ENCODE peak calls at places on chromosomes 3 and 15, in four cellular contexts. One of them, this sample, is unnamed.

GRCh38 chr3:4988815-4989648 is 9.8 kb downstream of the BHLHE40 start:
- DNase-seq in bronchial epithelial cell: no peak
- DNase-seq in GM23338: no peak
- DNase-seq in sigmoid colon: peak; percentile 82
- DNase-seq in this sample: no peak

GRCh38 chr15:88454231-88454630 is 13.0 kb downstream of the MRPL46 start:
- DNase-seq in bronchial epithelial cell: peak; percentile 25
- DNase-seq in GM23338: no peak
- DNase-seq in sigmoid colon: no peak
- DNase-seq in this sample: no peak

GRCh38 chr15:84942456-84942855 is 39.2 kb upstream of the PDE8A start:
- DNase-seq in bronchial epithelial cell: no peak
- DNase-seq in GM23338: no peak
- DNase-seq in sigmoid colon: peak; percentile 39
- DNase-seq in this sample: no peak

GRCh38 chr15:68364028-68364659 is 67.8 kb downstream of the ITGA11 start:
- DNase-seq in bronchial epithelial cell: no peak
- DNase-seq in GM23338: no peak
- DNase-seq in sigmoid colon: no peak
- DNase-seq in this sample: no peak

GRCh38 chr3:98817546-98817945 is 54.4 kb downstream of the ST3GAL6 start:
- DNase-seq in bronchial epithelial cell: peak; percentile 63
- DNase-seq in GM23338: peak; percentile 76
- DNase-seq in sigmoid colon: no peak
- DNase-seq in this sample: no peak

GRCh38 chr3:149989307-149989706 is 18.6 kb upstream of the PFN2 start:
- DNase-seq in bronchial epithelial cell: no peak
- DNase-seq in GM23338: no peak
- DNase-seq in sigmoid colon: no peak
- DNase-seq in this sample: no peak

GRCh38 chr3:186722457-186722856 is 5.3 kb downstream of the KNG1 start:
- DNase-seq in bronchial epithelial cell: peak; percentile 30
- DNase-seq in GM23338: peak; percentile 63
- DNase-seq in sigmoid colon: no peak
- DNase-seq in this sample: no peak

GRCh38 chr3:73045391-73045790 is 16.1 kb upstream of the EBLN2 start:
- DNase-seq in bronchial epithelial cell: peak; percentile 27
- DNase-seq in GM23338: no peak
- DNase-seq in sigmoid colon: no peak
- DNase-seq in this sample: no peak

GRCh38 chr15:99736702-99737101 is 3.5 kb upstream of the LYSMD4 start:
- DNase-seq in bronchial epithelial cell: no peak
- DNase-seq in GM23338: no peak
- DNase-seq in sigmoid colon: no peak
- DNase-seq in this sample: no peak

GRCh38 chr15:64112904-64113303 is 17.1 kb downstream of the SNX1 start:
- DNase-seq in bronchial epithelial cell: no peak
- DNase-seq in GM23338: no peak
- DNase-seq in sigmoid colon: no peak
- DNase-seq in this sample: no peak
- TF ChIP-seq CTCF in bronchial epithelial cell: no peak
- TF ChIP-seq CTCF in GM23338: no peak
- TF ChIP-seq CTCF in sigmoid colon: no peak
- TF ChIP-seq CTCF in this sample: no peak

GRCh38 chr15:90857337-90857736 is 11.1 kb upstream of the FURIN start:
- DNase-seq in bronchial epithelial cell: no peak
- DNase-seq in GM23338: no peak
- DNase-seq in sigmoid colon: no peak
- DNase-seq in this sample: no peak

GRCh38 chr15:90860450-90860849 is 7.9 kb upstream of the FURIN start:
- DNase-seq in bronchial epithelial cell: no peak
- DNase-seq in GM23338: no peak
- DNase-seq in sigmoid colon: no peak
- DNase-seq in this sample: no peak

GRCh38 chr15:90857883-90858443 is 10.4 kb upstream of the FURIN start:
- DNase-seq in bronchial epithelial cell: no peak
- DNase-seq in GM23338: no peak
- DNase-seq in sigmoid colon: no peak
- DNase-seq in this sample: no peak

GRCh38 chr15:90860942-90861675 is 7.3 kb upstream of the FURIN start:
- DNase-seq in bronchial epithelial cell: peak; percentile 64
- DNase-seq in GM23338: no peak
- DNase-seq in sigmoid colon: no peak
- DNase-seq in this sample: no peak

DNA sequence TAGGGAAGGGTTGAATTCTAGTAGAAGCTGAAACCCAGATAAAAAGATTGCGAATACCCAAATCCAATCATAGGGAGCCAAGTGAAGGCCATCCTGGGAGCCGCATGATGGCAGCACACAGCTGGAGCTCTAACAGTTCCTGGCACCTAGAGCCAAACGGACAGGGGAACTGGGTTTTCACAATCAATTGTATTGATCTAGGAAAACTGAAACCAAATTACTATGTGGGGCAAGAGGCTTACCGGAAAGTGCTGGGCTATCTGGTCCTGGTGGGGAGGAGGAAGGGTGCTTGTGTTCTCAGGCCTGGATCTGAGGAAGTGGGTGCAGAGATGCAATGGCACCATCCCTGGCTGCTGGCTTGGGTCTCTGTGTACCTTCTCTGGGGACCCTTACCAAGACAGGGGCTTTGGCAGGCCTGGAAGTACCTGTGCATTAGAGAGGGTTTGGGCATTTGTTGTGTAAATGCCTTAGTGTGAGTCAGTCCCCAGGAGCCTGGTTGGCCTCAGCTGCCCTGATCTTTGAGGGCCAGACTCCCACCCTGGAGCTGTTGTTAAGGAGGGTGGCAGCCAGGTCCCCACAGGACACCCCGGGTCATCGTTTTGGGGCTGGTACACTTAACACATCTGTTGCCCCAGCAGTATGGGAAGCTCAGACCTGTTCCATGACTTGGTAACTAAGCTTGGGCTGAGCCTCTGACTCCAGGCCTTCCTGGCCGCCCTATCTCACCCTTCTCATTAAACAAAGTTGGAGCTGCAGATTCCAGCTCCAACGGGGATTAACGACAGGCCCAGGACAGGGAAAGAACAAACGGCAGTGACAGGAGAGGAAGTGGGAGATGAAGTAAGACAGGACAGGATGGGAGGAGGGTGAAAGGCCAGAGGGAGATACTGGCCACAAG is 8.9 kb upstream of the FURIN start:
- DNase-seq in bronchial epithelial cell: no peak
- DNase-seq in GM23338: peak; percentile 47
- DNase-seq in sigmoid colon: no peak
- DNase-seq in this sample: no peak
- TF ChIP-seq CTCF in bronchial epithelial cell: no peak
- TF ChIP-seq CTCF in GM23338: peak; percentile 18
- TF ChIP-seq CTCF in sigmoid colon: no peak
- TF ChIP-seq CTCF in this sample: no peak

GRCh38 chr15:75648156-75649000 is 666 bp downstream of the SNX33 start:
- DNase-seq in bronchial epithelial cell: no peak
- DNase-seq in GM23338: peak; percentile 82
- DNase-seq in sigmoid colon: peak; percentile 82
- DNase-seq in this sample: peak; percentile 62
- TF ChIP-seq CTCF in bronchial epithelial cell: no peak
- TF ChIP-seq CTCF in GM23338: no peak
- TF ChIP-seq CTCF in sigmoid colon: no peak
- TF ChIP-seq CTCF in this sample: no peak

GRCh38 chr15:54273928-54274327 is 295.7 kb downstream of the UNC13C start:
- DNase-seq in bronchial epithelial cell: no peak
- DNase-seq in GM23338: peak; percentile 33
- DNase-seq in sigmoid colon: no peak
- DNase-seq in this sample: no peak
- TF ChIP-seq CTCF in bronchial epithelial cell: no peak
- TF ChIP-seq CTCF in GM23338: peak; percentile 52
- TF ChIP-seq CTCF in sigmoid colon: no peak
- TF ChIP-seq CTCF in this sample: peak; percentile 23